ENCODE peak calls at places on chromosomes 4 and X, in eight cellular contexts. N is activated T-helper 1 cell treated with anti-CD3 and anti-CD28 coated beads, Interleukin-2, amount 50 U/mL, for 16 hours; V is NCI-H1930; J is NCI-H1417; S is astrocyte of the spinal cord; U is upper lobe of right lung; T is AG10803; D is effector memory CD4-positive, alpha-beta T cell. O is an unnamed sample.

GRCh38 chr4:7066006-7066405 is 1.9 kb downstream of the GRPEL1 start:
- DNase-seq in V (no peak), J (no peak), S (no peak), D (no peak), T (no peak), U (peak), N (no peak), O (no peak)

GRCh38 chr4:17866790-17867189 is 56.0 kb downstream of the NCAPG start:
- DNase-seq in S (no peak), D (no peak), V (no peak), N (no peak), U (no peak), J (no peak), T (no peak), O (no peak)

GRCh38 chr4:104941661-104942062 is 205.0 kb upstream of the TET2 start:
- DNase-seq in N (no peak), D (no peak), S (no peak), J (no peak), V (no peak), T (no peak), U (no peak), O (no peak)

GRCh38 chrX:135194684-135195083 is 23.5 kb upstream of the CT55 start:
- DNase-seq in S (no peak), J (no peak), D (no peak), N (no peak), T (no peak), V (no peak), U (no peak), O (no peak)

GRCh38 chr4:8080754-8081065 is 77.9 kb downstream of the ABLIM2 start:
- DNase-seq in T (no peak), V (no peak), J (no peak), S (no peak), D (no peak), U (no peak), N (no peak), O (no peak)

GRCh38 chr4:102036619-102037376 is 246.3 kb downstream of the BANK1 start:
- DNase-seq in N (no peak), J (no peak), S (peak), T (peak), D (no peak), V (no peak), U (no peak), O (peak)

GRCh38 chr4:13323916-13324315 is 160.2 kb downstream of the RAB28 start:
- DNase-seq in J (no peak), U (no peak), N (no peak), D (no peak), S (peak), V (no peak), T (peak), O (no peak)

GRCh38 chr4:41332666-41333065 is 75.9 kb downstream of the UCHL1 start:
- DNase-seq in D (no peak), V (no peak), T (no peak), J (no peak), S (no peak), N (no peak), U (no peak), O (no peak)

GRCh38 chrX:24081661-24082154 is 27.0 kb downstream of the EIF2S3 start:
- DNase-seq in V (peak), T (peak), D (peak), J (peak), N (peak), U (peak), S (peak), O (peak)

GRCh38 chrX:119482497-119483480 is 14.5 kb downstream of the SLC25A5 start:
- DNase-seq in U (peak), D (peak), V (no peak), N (peak), S (peak), J (peak), T (peak), O (peak)

GRCh38 chr4:20543131-20543530 is 157.1 kb upstream of the PACRGL start:
- DNase-seq in V (no peak), N (no peak), T (peak), S (no peak), U (no peak), J (no peak), D (no peak), O (no peak)

GRCh38 chr4:141432000-141432712 is 204.2 kb upstream of the IL15 start:
- DNase-seq in N (no peak), U (no peak), V (no peak), J (no peak), S (no peak), D (no peak), T (peak), O (peak)